ENCODE peak calls at places on chromosome 15, in eight cellular contexts. A, P, N, G, Y, B, W and S are unnamed samples.

GRCh38 chr15:74920472-74920871 is 13.8 kb upstream of the FAM219B start:
- DNase-seq in G (no peak), B (no peak), N (no peak), P (no peak), W (no peak), Y (no peak), A (peak; percentile 66), S (no peak)

GRCh38 chr15:77659350-77660321 is 26.9 kb upstream of the LINGO1 start:
- DNase-seq in P (peak; percentile 57), W (peak; percentile 33), B (peak; percentile 65), Y (no peak), A (peak; percentile 58), G (peak; percentile 36), N (peak; percentile 88), S (no peak)

GRCh38 chr15:42996871-42997270 is 76.3 kb upstream of the TTBK2 start:
- DNase-seq in N (no peak), G (no peak), A (no peak), P (no peak), W (no peak), B (no peak), Y (no peak), S (no peak)

GRCh38 chr15:66294932-66295235 is 1.5 kb downstream of the DIS3L start:
- DNase-seq in B (peak; percentile 54), Y (no peak), A (no peak), G (no peak), N (no peak), P (peak; percentile 45), W (no peak), S (no peak)

GRCh38 chr15:44028349-44028748 is 166.7 kb downstream of the FRMD5 start:
- DNase-seq in Y (no peak), N (no peak), P (no peak), B (peak; percentile 29), A (no peak), G (no peak), W (no peak), S (no peak)

GRCh38 chr15:87604857-87605446 is 651.6 kb downstream of the NTRK3 start:
- DNase-seq in B (peak; percentile 27), P (no peak), G (no peak), N (no peak), A (no peak), Y (no peak), W (peak; percentile 5), S (no peak)

GRCh38 chr15:76932090-76932966 is 779 bp downstream of the RCN2 start:
- DNase-seq in W (no peak), B (peak; percentile 32), G (no peak), A (peak; percentile 31), N (no peak), Y (peak; percentile 3), P (no peak), S (no peak)

GRCh38 chr15:62798536-62798935 is 244.0 kb upstream of the TPM1 start:
- DNase-seq in N (no peak), W (no peak), B (no peak), G (no peak), P (no peak), A (no peak), Y (no peak), S (no peak)

GRCh38 chr15:83200162-83200561 is 7.5 kb downstream of the HDGFL3 start:
- DNase-seq in P (no peak), G (no peak), B (peak; percentile 76), A (peak; percentile 69), W (no peak), N (no peak), Y (no peak), S (no peak)

GRCh38 chr15:66911131-66911700 is 154.2 kb upstream of the SMAD3 start:
- DNase-seq in G (no peak), A (no peak), W (no peak), N (no peak), Y (no peak), P (no peak), B (no peak), S (no peak)

GRCh38 chr15:63344737-63345390 is 36.8 kb downstream of the CA12 start:
- DNase-seq in G (no peak), W (no peak), B (peak; percentile 84), A (no peak), P (no peak), Y (no peak), N (no peak), S (no peak)